ENCODE peak calls at places on chromosome 1, in ten cellular contexts. One of them, this sample, is unnamed.

GRCh38 chr1:161096514-161096913 is 1.6 kb upstream of the KLHDC9 start:
- DNase-seq in H9: no peak
- DNase-seq in astrocyte: no peak
- DNase-seq in GM23248: peak; percentile 91
- DNase-seq in fibroblast of lung: no peak
- DNase-seq in endothelial cell of umbilical vein: no peak
- DNase-seq in neuronal stem cell: no peak
- DNase-seq in neural progenitor cell: no peak
- DNase-seq in trophoblast cell: peak; percentile 86
- DNase-seq in keratinocyte: no peak
- DNase-seq in this sample: no peak

GRCh38 chr1:156747737-156748669 is 3.5 kb downstream of the HDGF start:
- DNase-seq in H9: no peak
- DNase-seq in astrocyte: no peak
- DNase-seq in GM23248: peak; percentile 67
- DNase-seq in fibroblast of lung: peak; percentile 27
- DNase-seq in endothelial cell of umbilical vein: peak; percentile 17
- DNase-seq in neuronal stem cell: no peak
- DNase-seq in neural progenitor cell: peak; percentile 33
- DNase-seq in trophoblast cell: peak; percentile 18
- DNase-seq in keratinocyte: no peak
- DNase-seq in this sample: no peak

GRCh38 chr1:177014325-177014724 is 150.2 kb downstream of the ASTN1 start:
- DNase-seq in H9: no peak
- DNase-seq in astrocyte: no peak
- DNase-seq in GM23248: no peak
- DNase-seq in fibroblast of lung: no peak
- DNase-seq in endothelial cell of umbilical vein: no peak
- DNase-seq in neuronal stem cell: no peak
- DNase-seq in neural progenitor cell: no peak
- DNase-seq in trophoblast cell: no peak
- DNase-seq in keratinocyte: no peak
- DNase-seq in this sample: no peak

GRCh38 chr1:7988576-7988975 is 27.1 kb downstream of the PARK7 start:
- DNase-seq in H9: no peak
- DNase-seq in astrocyte: no peak
- DNase-seq in GM23248: peak; percentile 26
- DNase-seq in fibroblast of lung: peak; percentile 60
- DNase-seq in endothelial cell of umbilical vein: no peak
- DNase-seq in neuronal stem cell: no peak
- DNase-seq in neural progenitor cell: no peak
- DNase-seq in trophoblast cell: peak; percentile 100
- DNase-seq in keratinocyte: no peak
- DNase-seq in this sample: no peak

GRCh38 chr1:208170252-208170651 is 73.9 kb downstream of the PLXNA2 start:
- DNase-seq in H9: no peak
- DNase-seq in astrocyte: no peak
- DNase-seq in GM23248: no peak
- DNase-seq in fibroblast of lung: no peak
- DNase-seq in endothelial cell of umbilical vein: no peak
- DNase-seq in neuronal stem cell: no peak
- DNase-seq in neural progenitor cell: no peak
- DNase-seq in trophoblast cell: no peak
- DNase-seq in keratinocyte: no peak
- DNase-seq in this sample: no peak

GRCh38 chr1:160377585-160378206 is 10.8 kb downstream of the NHLH1 start:
- DNase-seq in H9: peak; percentile 33
- DNase-seq in astrocyte: peak; percentile 54
- DNase-seq in GM23248: peak; percentile 90
- DNase-seq in fibroblast of lung: peak; percentile 68
- DNase-seq in endothelial cell of umbilical vein: no peak
- DNase-seq in neuronal stem cell: no peak
- DNase-seq in neural progenitor cell: no peak
- DNase-seq in trophoblast cell: peak; percentile 60
- DNase-seq in keratinocyte: peak; percentile 49
- DNase-seq in this sample: no peak

GRCh38 chr1:199821029-199821779 is 206.3 kb upstream of the NR5A2 start:
- DNase-seq in H9: no peak
- DNase-seq in astrocyte: no peak
- DNase-seq in GM23248: peak; percentile 8
- DNase-seq in fibroblast of lung: no peak
- DNase-seq in endothelial cell of umbilical vein: no peak
- DNase-seq in neuronal stem cell: no peak
- DNase-seq in neural progenitor cell: no peak
- DNase-seq in trophoblast cell: peak; percentile 68
- DNase-seq in keratinocyte: no peak
- DNase-seq in this sample: no peak

GRCh38 chr1:209733409-209734192 is 22.3 kb upstream of the TRAF3IP3 start:
- DNase-seq in H9: no peak
- DNase-seq in astrocyte: no peak
- DNase-seq in GM23248: peak; percentile 78
- DNase-seq in fibroblast of lung: no peak
- DNase-seq in endothelial cell of umbilical vein: no peak
- DNase-seq in neuronal stem cell: no peak
- DNase-seq in neural progenitor cell: no peak
- DNase-seq in trophoblast cell: peak; percentile 28
- DNase-seq in keratinocyte: no peak
- DNase-seq in this sample: no peak

GRCh38 chr1:245645894-245646293 is 491.1 kb downstream of the KIF26B start:
- DNase-seq in H9: no peak
- DNase-seq in astrocyte: no peak
- DNase-seq in GM23248: no peak
- DNase-seq in fibroblast of lung: no peak
- DNase-seq in endothelial cell of umbilical vein: no peak
- DNase-seq in neuronal stem cell: no peak
- DNase-seq in neural progenitor cell: no peak
- DNase-seq in trophoblast cell: no peak
- DNase-seq in keratinocyte: no peak
- DNase-seq in this sample: no peak

GRCh38 chr1:115828101-115829022 is 12.6 kb downstream of the NHLH2 start:
- DNase-seq in H9: peak; percentile 58
- DNase-seq in astrocyte: no peak
- DNase-seq in GM23248: peak; percentile 34
- DNase-seq in fibroblast of lung: no peak
- DNase-seq in endothelial cell of umbilical vein: peak; percentile 36
- DNase-seq in neuronal stem cell: no peak
- DNase-seq in neural progenitor cell: peak; percentile 78
- DNase-seq in trophoblast cell: peak; percentile 25
- DNase-seq in keratinocyte: no peak
- DNase-seq in this sample: no peak

GRCh38 chr1:174769961-174770549 is 229.7 kb upstream of the CACYBP start:
- DNase-seq in H9: no peak
- DNase-seq in astrocyte: peak; percentile 43
- DNase-seq in GM23248: peak; percentile 66
- DNase-seq in fibroblast of lung: peak; percentile 53
- DNase-seq in endothelial cell of umbilical vein: peak; percentile 51
- DNase-seq in neuronal stem cell: peak; percentile 18
- DNase-seq in neural progenitor cell: peak; percentile 53
- DNase-seq in trophoblast cell: peak; percentile 72
- DNase-seq in keratinocyte: no peak
- DNase-seq in this sample: peak; percentile 85

GRCh38 chr1:199040076-199040475 is 401.2 kb downstream of the PTPRC start:
- DNase-seq in H9: no peak
- DNase-seq in astrocyte: no peak
- DNase-seq in GM23248: no peak
- DNase-seq in fibroblast of lung: no peak
- DNase-seq in endothelial cell of umbilical vein: no peak
- DNase-seq in neuronal stem cell: no peak
- DNase-seq in neural progenitor cell: no peak
- DNase-seq in trophoblast cell: no peak
- DNase-seq in keratinocyte: no peak
- DNase-seq in this sample: no peak

GRCh38 chr1:208808301-208808700 is 564.1 kb upstream of the PLXNA2 start:
- DNase-seq in H9: no peak
- DNase-seq in astrocyte: no peak
- DNase-seq in GM23248: no peak
- DNase-seq in fibroblast of lung: no peak
- DNase-seq in endothelial cell of umbilical vein: no peak
- DNase-seq in neuronal stem cell: no peak
- DNase-seq in neural progenitor cell: no peak
- DNase-seq in trophoblast cell: no peak
- DNase-seq in keratinocyte: peak; percentile 79
- DNase-seq in this sample: no peak

GRCh38 chr1:214584805-214585766 is 17.9 kb upstream of the CENPF start:
- DNase-seq in H9: no peak
- DNase-seq in astrocyte: peak; percentile 60
- DNase-seq in GM23248: peak; percentile 85
- DNase-seq in fibroblast of lung: peak; percentile 69
- DNase-seq in endothelial cell of umbilical vein: peak; percentile 77
- DNase-seq in neuronal stem cell: no peak
- DNase-seq in neural progenitor cell: peak; percentile 24
- DNase-seq in trophoblast cell: peak; percentile 70
- DNase-seq in keratinocyte: no peak
- DNase-seq in this sample: peak; percentile 69

DNA sequence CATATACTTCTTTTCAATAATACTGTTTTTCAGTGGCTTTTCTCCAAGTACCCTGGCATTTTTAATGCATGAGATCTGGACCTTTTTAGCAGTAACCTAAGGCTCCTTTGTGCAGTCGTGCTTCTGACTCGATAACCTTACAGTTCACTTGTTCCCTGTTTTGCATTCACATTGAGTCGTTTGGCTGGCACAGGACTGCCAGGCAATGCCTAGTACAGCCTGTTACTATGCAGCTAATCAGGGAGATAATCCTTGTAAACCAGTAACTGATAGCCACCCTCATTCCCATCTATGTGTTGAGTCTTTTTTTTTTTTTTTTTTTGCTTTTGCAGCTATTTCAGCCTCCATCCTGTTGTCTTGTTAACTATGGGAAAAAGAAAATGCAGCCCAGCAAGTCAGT is 3.8 kb downstream of the ATP1B1 start:
- DNase-seq in H9: no peak
- DNase-seq in astrocyte: no peak
- DNase-seq in GM23248: no peak
- DNase-seq in fibroblast of lung: no peak
- DNase-seq in endothelial cell of umbilical vein: peak; percentile 24
- DNase-seq in neuronal stem cell: no peak
- DNase-seq in neural progenitor cell: peak; percentile 35
- DNase-seq in trophoblast cell: no peak
- DNase-seq in keratinocyte: no peak
- DNase-seq in this sample: no peak
- H3K9ac ChIP-seq in H9: no peak overlapping the region
- H3K9ac ChIP-seq in astrocyte: peak overlapping the region; percentile 92
- H3K9ac ChIP-seq in GM23248: no peak overlapping the region
- H3K9ac ChIP-seq in fibroblast of lung: peak overlapping the region; percentile 16
- H3K9ac ChIP-seq in endothelial cell of umbilical vein: peak overlapping the region; percentile 42
- H3K9ac ChIP-seq in neuronal stem cell: no peak overlapping the region
- H3K9ac ChIP-seq in neural progenitor cell: no peak overlapping the region
- H3K9ac ChIP-seq in trophoblast cell: no peak overlapping the region
- H3K9ac ChIP-seq in keratinocyte: peak overlapping the region; percentile 82
- H3K9ac ChIP-seq in this sample: no peak overlapping the region

DNA sequence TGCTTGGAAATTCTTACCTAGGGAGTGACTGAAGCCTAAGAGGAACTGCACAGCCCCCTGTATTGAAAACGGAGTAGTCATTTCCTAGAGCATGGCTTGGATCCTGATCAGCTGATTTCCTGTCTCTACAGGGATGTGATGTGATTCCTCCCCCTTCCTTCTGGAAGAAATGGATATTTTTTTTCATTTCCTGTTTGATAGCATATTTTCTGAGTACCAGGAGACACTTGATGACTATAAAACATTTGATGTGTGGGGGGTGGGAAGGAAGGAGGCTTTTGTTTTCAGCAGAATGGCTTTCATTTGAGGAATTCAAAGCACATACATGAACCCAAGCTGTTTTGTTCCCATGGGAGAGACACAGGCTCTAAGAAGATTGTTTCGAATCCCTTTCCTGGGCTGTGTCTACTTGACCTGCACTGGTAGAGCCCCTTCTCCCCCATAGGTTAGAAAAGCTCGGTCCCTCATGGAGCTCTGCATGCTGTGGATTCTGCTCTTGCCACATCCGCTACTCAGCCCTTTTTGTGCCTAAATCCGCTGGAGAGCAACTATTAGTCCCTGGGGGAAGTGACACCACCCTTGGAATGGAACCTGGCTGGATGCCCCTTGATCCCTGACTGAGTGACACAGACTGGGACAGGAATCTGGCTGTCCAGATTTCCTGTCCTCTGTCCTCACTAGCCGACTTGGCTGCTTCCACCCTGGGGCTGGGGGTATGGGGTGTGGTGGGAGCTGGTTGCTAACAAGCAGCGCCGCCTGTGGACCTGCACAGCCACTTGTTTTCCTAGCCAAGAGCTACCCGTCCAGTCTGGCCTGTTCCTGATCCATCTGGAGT is 71.8 kb upstream of the MACF1 start:
- DNase-seq in H9: peak; percentile 95
- DNase-seq in astrocyte: no peak
- DNase-seq in GM23248: no peak
- DNase-seq in fibroblast of lung: peak; percentile 51
- DNase-seq in endothelial cell of umbilical vein: peak; percentile 97
- DNase-seq in neuronal stem cell: peak; percentile 74
- DNase-seq in neural progenitor cell: peak; percentile 94
- DNase-seq in trophoblast cell: peak; percentile 99
- DNase-seq in keratinocyte: no peak
- DNase-seq in this sample: no peak
- H3K4me2 ChIP-seq in H9: peak overlapping the region; percentile 38
- H3K4me2 ChIP-seq in astrocyte: peak overlapping the region; percentile 77
- H3K4me2 ChIP-seq in GM23248: no peak overlapping the region
- H3K4me2 ChIP-seq in fibroblast of lung: peak overlapping the region; percentile 63
- H3K4me2 ChIP-seq in endothelial cell of umbilical vein: peak overlapping the region; percentile 79
- H3K4me2 ChIP-seq in neuronal stem cell: peak overlapping the region; percentile 37
- H3K4me2 ChIP-seq in neural progenitor cell: peak overlapping the region; percentile 68
- H3K4me2 ChIP-seq in trophoblast cell: peak overlapping the region; percentile 41
- H3K4me2 ChIP-seq in keratinocyte: peak overlapping the region; percentile 82
- H3K4me2 ChIP-seq in this sample: no peak overlapping the region

DNA sequence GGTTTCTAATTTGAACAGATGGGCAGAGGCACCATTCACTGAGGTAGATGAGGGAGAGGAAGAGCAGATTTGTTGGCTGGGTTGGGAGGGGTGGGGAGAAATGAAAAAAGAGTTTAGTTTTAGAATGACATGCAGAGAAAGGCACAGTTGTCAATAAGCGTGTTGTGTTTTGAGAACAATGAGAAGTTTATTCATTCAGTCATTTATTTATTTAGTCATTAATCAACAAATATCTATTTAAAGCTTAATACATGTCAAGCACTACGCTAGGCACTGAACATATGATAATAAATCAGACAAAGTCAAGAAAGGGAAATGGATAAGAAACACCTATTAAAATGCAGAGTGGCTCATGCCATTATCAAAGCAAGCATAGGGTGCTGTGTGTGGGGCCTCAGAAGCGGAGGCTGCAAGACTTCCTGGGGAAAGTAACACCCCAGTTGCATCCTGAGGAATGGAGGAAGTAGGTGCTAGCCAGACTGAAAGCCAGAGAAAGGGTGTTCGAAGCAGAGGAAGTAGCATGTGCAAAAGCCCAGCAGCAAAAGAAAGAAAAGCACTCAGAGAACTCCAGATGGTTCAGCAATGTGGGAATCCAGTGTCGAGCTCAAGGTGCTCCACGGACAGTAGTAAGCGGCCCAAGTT is 114.1 kb downstream of the RNF220 start:
- DNase-seq in H9: no peak
- DNase-seq in astrocyte: no peak
- DNase-seq in GM23248: no peak
- DNase-seq in fibroblast of lung: no peak
- DNase-seq in endothelial cell of umbilical vein: no peak
- DNase-seq in neuronal stem cell: no peak
- DNase-seq in neural progenitor cell: no peak
- DNase-seq in trophoblast cell: no peak
- DNase-seq in keratinocyte: no peak
- DNase-seq in this sample: no peak
- H3K9ac ChIP-seq in H9: no peak overlapping the region
- H3K9ac ChIP-seq in astrocyte: no peak overlapping the region
- H3K9ac ChIP-seq in GM23248: no peak overlapping the region
- H3K9ac ChIP-seq in fibroblast of lung: no peak overlapping the region
- H3K9ac ChIP-seq in endothelial cell of umbilical vein: no peak overlapping the region
- H3K9ac ChIP-seq in neuronal stem cell: no peak overlapping the region
- H3K9ac ChIP-seq in neural progenitor cell: no peak overlapping the region
- H3K9ac ChIP-seq in trophoblast cell: no peak overlapping the region
- H3K9ac ChIP-seq in keratinocyte: no peak overlapping the region
- H3K9ac ChIP-seq in this sample: no peak overlapping the region

GRCh38 chr1:204296431-204296988 is 63.2 kb downstream of the PLEKHA6 start:
- DNase-seq in H9: no peak
- DNase-seq in astrocyte: peak; percentile 81
- DNase-seq in GM23248: peak; percentile 65
- DNase-seq in fibroblast of lung: peak; percentile 87
- DNase-seq in endothelial cell of umbilical vein: no peak
- DNase-seq in neuronal stem cell: no peak
- DNase-seq in neural progenitor cell: peak; percentile 31
- DNase-seq in trophoblast cell: no peak
- DNase-seq in keratinocyte: no peak
- DNase-seq in this sample: no peak
- H3K4me2 ChIP-seq in H9: no peak overlapping the region
- H3K4me2 ChIP-seq in astrocyte: peak overlapping the region; percentile 58
- H3K4me2 ChIP-seq in GM23248: peak overlapping the region; percentile 64
- H3K4me2 ChIP-seq in fibroblast of lung: peak overlapping the region; percentile 9
- H3K4me2 ChIP-seq in endothelial cell of umbilical vein: no peak overlapping the region
- H3K4me2 ChIP-seq in neuronal stem cell: no peak overlapping the region
- H3K4me2 ChIP-seq in neural progenitor cell: peak overlapping the region; percentile 28
- H3K4me2 ChIP-seq in trophoblast cell: no peak overlapping the region
- H3K4me2 ChIP-seq in keratinocyte: no peak overlapping the region
- H3K4me2 ChIP-seq in this sample: no peak overlapping the region

This sample was measured in MM.1S.